ENCODE peak calls at places on chromosome 14, in four cellular contexts. One of them, this sample, is unnamed. For H3K27me3, the result is how much of the 10 kb centered on the place peaks cover.

GRCh38 chr14:71855399-71856036 is 76.7 kb upstream of the RGS6 start:
- DNase-seq in sigmoid colon: no peak
- DNase-seq in tibial nerve: peak
- DNase-seq in transverse colon: peak
- DNase-seq in this sample: no peak

GRCh38 chr14:89509891-89510290 is 92.9 kb upstream of the FOXN3 start:
- DNase-seq in sigmoid colon: no peak
- DNase-seq in tibial nerve: no peak
- DNase-seq in transverse colon: no peak
- DNase-seq in this sample: no peak

GRCh38 chr14:64702493-64703392 is 1.5 kb upstream of the PLEKHG3 start:
- DNase-seq in sigmoid colon: peak
- DNase-seq in tibial nerve: no peak
- DNase-seq in transverse colon: peak
- DNase-seq in this sample: peak

GRCh38 chr14:69573841-69574265 is 818 bp downstream of the CCDC177 start:
- DNase-seq in sigmoid colon: no peak
- DNase-seq in tibial nerve: no peak
- DNase-seq in transverse colon: no peak
- DNase-seq in this sample: no peak

GRCh38 chr14:63026491-63026890 is 18.8 kb downstream of the KCNH5 start:
- DNase-seq in sigmoid colon: no peak
- DNase-seq in tibial nerve: no peak
- DNase-seq in transverse colon: no peak
- DNase-seq in this sample: no peak

GRCh38 chr14:90375934-90376333 is 20.9 kb upstream of the CALM1 start:
- DNase-seq in sigmoid colon: no peak
- DNase-seq in tibial nerve: no peak
- DNase-seq in transverse colon: no peak
- DNase-seq in this sample: no peak

GRCh38 chr14:105882626-105883025 is 356.2 kb downstream of the TMEM121 start:
- DNase-seq in sigmoid colon: no peak
- DNase-seq in tibial nerve: peak
- DNase-seq in transverse colon: peak
- DNase-seq in this sample: no peak

GRCh38 chr14:94538070-94538740 is 23.0 kb upstream of the SERPINA4 start:
- DNase-seq in sigmoid colon: no peak
- DNase-seq in tibial nerve: no peak
- DNase-seq in transverse colon: no peak
- DNase-seq in this sample: no peak

GRCh38 chr14:59679872-59680271 is 103.3 kb upstream of the CCDC175 start:
- DNase-seq in sigmoid colon: no peak
- DNase-seq in tibial nerve: no peak
- DNase-seq in transverse colon: no peak
- DNase-seq in this sample: no peak

GRCh38 chr14:63897706-63898105 is 44.9 kb downstream of the SYNE2 start:
- DNase-seq in sigmoid colon: no peak
- DNase-seq in tibial nerve: no peak
- DNase-seq in transverse colon: no peak
- DNase-seq in this sample: no peak

GRCh38 chr14:73743431-73743931 is 29.3 kb upstream of the PNMA1 start:
- DNase-seq in sigmoid colon: peak
- DNase-seq in tibial nerve: no peak
- DNase-seq in transverse colon: peak
- DNase-seq in this sample: no peak

GRCh38 chr14:104750658-104751057 is 2.3 kb upstream of the SIVA1 start:
- DNase-seq in sigmoid colon: no peak
- DNase-seq in tibial nerve: no peak
- DNase-seq in transverse colon: no peak
- DNase-seq in this sample: no peak

GRCh38 chr14:50668008-50668851 is at the start of gene SAV1:
- DNase-seq in sigmoid colon: peak
- DNase-seq in tibial nerve: peak
- DNase-seq in transverse colon: peak
- DNase-seq in this sample: peak

GRCh38 chr14:90301580-90302181 is 30.1 kb downstream of the NRDE2 start:
- DNase-seq in sigmoid colon: no peak
- DNase-seq in tibial nerve: no peak
- DNase-seq in transverse colon: no peak
- DNase-seq in this sample: no peak

GRCh38 chr14:35963209-35963608 is 137.1 kb downstream of the BRMS1L start:
- DNase-seq in sigmoid colon: no peak
- DNase-seq in tibial nerve: no peak
- DNase-seq in transverse colon: no peak
- DNase-seq in this sample: no peak

GRCh38 chr14:59028476-59029202 is 159.8 kb upstream of the DAAM1 start:
- DNase-seq in sigmoid colon: peak
- DNase-seq in tibial nerve: no peak
- DNase-seq in transverse colon: peak
- DNase-seq in this sample: no peak

GRCh38 chr14:29865299-29865698 is 62.3 kb downstream of the PRKD1 start:
- DNase-seq in sigmoid colon: no peak
- DNase-seq in tibial nerve: no peak
- DNase-seq in transverse colon: no peak
- DNase-seq in this sample: no peak

GRCh38 chr14:34691173-34691572 is 23.2 kb downstream of the CFL2 start:
- DNase-seq in sigmoid colon: no peak
- DNase-seq in tibial nerve: no peak
- DNase-seq in transverse colon: no peak
- DNase-seq in this sample: no peak

GRCh38 chr14:92663049-92663448 is 85.4 kb downstream of the LGMN start:
- DNase-seq in sigmoid colon: no peak
- DNase-seq in tibial nerve: no peak
- DNase-seq in transverse colon: no peak
- DNase-seq in this sample: no peak

GRCh38 chr14:50697659-50698290 is 29.7 kb upstream of the SAV1 start:
- DNase-seq in sigmoid colon: no peak
- DNase-seq in tibial nerve: no peak
- DNase-seq in transverse colon: no peak
- DNase-seq in this sample: no peak

GRCh38 chr14:35248476-35248788 is 43.8 kb upstream of the PSMA6 start:
- DNase-seq in sigmoid colon: no peak
- DNase-seq in tibial nerve: no peak
- DNase-seq in transverse colon: no peak
- DNase-seq in this sample: no peak

GRCh38 chr14:94925416-94925815 is 155.5 kb upstream of the GSC start:
- DNase-seq in sigmoid colon: no peak
- DNase-seq in tibial nerve: no peak
- DNase-seq in transverse colon: no peak
- DNase-seq in this sample: no peak

GRCh38 chr14:26870722-26871121 is 272.9 kb upstream of the NOVA1 start:
- DNase-seq in sigmoid colon: no peak
- DNase-seq in tibial nerve: no peak
- DNase-seq in transverse colon: no peak
- DNase-seq in this sample: no peak

GRCh38 chr14:24808412-24808811 is 174.4 kb upstream of the GZMB start:
- DNase-seq in sigmoid colon: no peak
- DNase-seq in tibial nerve: no peak
- DNase-seq in transverse colon: no peak
- DNase-seq in this sample: no peak

GRCh38 chr14:28751467-28752058 is 15.0 kb upstream of the FOXG1 start:
- DNase-seq in sigmoid colon: no peak
- DNase-seq in tibial nerve: no peak
- DNase-seq in transverse colon: no peak
- DNase-seq in this sample: no peak

GRCh38 chr14:73142216-73142615 is 5.9 kb downstream of the PSEN1 start:
- DNase-seq in sigmoid colon: no peak
- DNase-seq in tibial nerve: no peak
- DNase-seq in transverse colon: no peak
- DNase-seq in this sample: no peak

GRCh38 chr14:105883066-105884005 is 357.0 kb downstream of the TMEM121 start:
- DNase-seq in sigmoid colon: peak
- DNase-seq in tibial nerve: peak
- DNase-seq in transverse colon: peak
- DNase-seq in this sample: peak

GRCh38 chr14:104184506-104184905 is 46.1 kb downstream of the KIF26A start:
- DNase-seq in sigmoid colon: no peak
- DNase-seq in tibial nerve: no peak
- DNase-seq in transverse colon: no peak
- DNase-seq in this sample: no peak

GRCh38 chr14:69014829-69015259 is 35.7 kb upstream of the ACTN1 start:
- DNase-seq in sigmoid colon: no peak
- DNase-seq in tibial nerve: no peak
- DNase-seq in transverse colon: no peak
- DNase-seq in this sample: no peak

GRCh38 chr14:90487462-90487861 is 90.6 kb downstream of the CALM1 start:
- DNase-seq in sigmoid colon: no peak
- DNase-seq in tibial nerve: no peak
- DNase-seq in transverse colon: no peak
- DNase-seq in this sample: no peak

GRCh38 chr14:105500726-105501101 is 9.7 kb downstream of the TEDC1 start:
- DNase-seq in sigmoid colon: peak
- DNase-seq in tibial nerve: no peak
- DNase-seq in transverse colon: no peak
- DNase-seq in this sample: no peak

GRCh38 chr14:68884031-68885030 is 91.5 kb upstream of the ZFP36L1 start:
- DNase-seq in sigmoid colon: peak
- DNase-seq in tibial nerve: no peak
- DNase-seq in transverse colon: peak
- DNase-seq in this sample: no peak

GRCh38 chr14:58697927-58698641 is 60.3 kb downstream of the DACT1 start:
- DNase-seq in sigmoid colon: no peak
- DNase-seq in tibial nerve: no peak
- DNase-seq in transverse colon: no peak
- DNase-seq in this sample: no peak

GRCh38 chr14:74326369-74327152 is 21.7 kb upstream of the VRTN start:
- DNase-seq in sigmoid colon: no peak
- DNase-seq in tibial nerve: no peak
- DNase-seq in transverse colon: no peak
- DNase-seq in this sample: no peak

GRCh38 chr14:95300002-95300696 is 19.6 kb downstream of the CLMN start:
- DNase-seq in sigmoid colon: no peak
- DNase-seq in tibial nerve: no peak
- DNase-seq in transverse colon: no peak
- DNase-seq in this sample: no peak

GRCh38 chr14:99150236-99150635 is 121.8 kb downstream of the BCL11B start:
- DNase-seq in sigmoid colon: no peak
- DNase-seq in tibial nerve: no peak
- DNase-seq in transverse colon: no peak
- DNase-seq in this sample: no peak
- H3K27me3 ChIP-seq in sigmoid colon: under half
- H3K27me3 ChIP-seq in tibial nerve: under half
- H3K27me3 ChIP-seq in transverse colon: under half
- H3K27me3 ChIP-seq in this sample: under half

GRCh38 chr14:23071244-23071974 is 14.1 kb upstream of the CDH24 start:
- DNase-seq in sigmoid colon: peak
- DNase-seq in tibial nerve: peak
- DNase-seq in transverse colon: peak
- DNase-seq in this sample: peak
- TF ChIP-seq POLR2A in sigmoid colon: no peak
- TF ChIP-seq POLR2A in tibial nerve: no peak
- TF ChIP-seq POLR2A in transverse colon: peak
- TF ChIP-seq POLR2A in this sample: no peak

GRCh38 chr14:96737869-96738268 is 59.3 kb upstream of the VRK1 start:
- DNase-seq in sigmoid colon: no peak
- DNase-seq in tibial nerve: no peak
- DNase-seq in transverse colon: no peak
- DNase-seq in this sample: no peak

GRCh38 chr14:96739511-96739910 is 57.7 kb upstream of the VRK1 start:
- DNase-seq in sigmoid colon: no peak
- DNase-seq in tibial nerve: no peak
- DNase-seq in transverse colon: no peak
- DNase-seq in this sample: peak

GRCh38 chr14:96745500-96746051 is 51.6 kb upstream of the VRK1 start:
- DNase-seq in sigmoid colon: peak
- DNase-seq in tibial nerve: no peak
- DNase-seq in transverse colon: no peak
- DNase-seq in this sample: no peak

GRCh38 chr14:96746101-96746500 is 51.1 kb upstream of the VRK1 start:
- DNase-seq in sigmoid colon: peak
- DNase-seq in tibial nerve: no peak
- DNase-seq in transverse colon: no peak
- DNase-seq in this sample: no peak

DNA sequence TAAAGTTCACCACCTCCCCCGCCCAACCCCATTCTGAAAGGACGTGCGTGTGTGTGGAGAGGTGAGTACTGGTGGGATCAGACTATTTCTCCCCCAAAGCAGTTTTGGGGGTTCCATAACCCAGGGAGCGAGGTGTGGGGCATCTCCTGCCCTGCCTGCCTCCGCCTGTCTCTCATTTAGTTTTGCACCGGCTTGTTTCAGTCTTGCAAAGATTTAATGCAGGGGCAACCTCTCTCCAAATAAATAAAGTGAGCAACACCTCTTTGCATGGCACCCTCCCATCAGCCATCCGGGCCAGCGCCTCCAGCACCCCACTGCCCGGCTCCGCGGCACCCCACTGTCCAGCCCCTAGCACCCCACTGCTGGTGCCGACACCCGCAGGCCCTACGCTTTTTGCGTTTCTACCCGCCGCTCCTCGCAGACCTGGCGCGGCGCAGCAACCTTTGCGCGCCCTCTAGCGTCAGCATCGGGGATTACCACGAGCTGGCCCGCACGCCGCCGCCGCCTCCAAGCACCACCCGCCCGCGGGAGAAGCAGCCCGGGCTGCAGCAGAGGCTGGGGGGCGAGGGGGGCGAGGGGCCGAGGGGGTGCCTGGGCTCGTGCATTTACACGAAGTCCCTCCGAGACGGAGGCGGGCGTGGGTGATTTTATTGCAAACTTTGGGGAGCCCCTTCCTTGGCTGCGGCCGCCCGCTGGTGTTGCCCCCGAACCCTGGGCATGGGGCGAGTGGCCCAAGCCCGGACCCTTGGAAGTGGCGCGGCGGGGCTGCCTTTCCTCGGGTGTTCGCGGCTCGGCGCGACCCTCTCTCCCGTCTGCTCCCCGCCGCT is 55.8 kb upstream of the VRK1 start:
- DNase-seq in sigmoid colon: peak
- DNase-seq in tibial nerve: no peak
- DNase-seq in transverse colon: peak
- DNase-seq in this sample: peak
- H3K27me3 ChIP-seq in sigmoid colon: under half
- H3K27me3 ChIP-seq in tibial nerve: half or more
- H3K27me3 ChIP-seq in transverse colon: half or more
- H3K27me3 ChIP-seq in this sample: half or more

DNA sequence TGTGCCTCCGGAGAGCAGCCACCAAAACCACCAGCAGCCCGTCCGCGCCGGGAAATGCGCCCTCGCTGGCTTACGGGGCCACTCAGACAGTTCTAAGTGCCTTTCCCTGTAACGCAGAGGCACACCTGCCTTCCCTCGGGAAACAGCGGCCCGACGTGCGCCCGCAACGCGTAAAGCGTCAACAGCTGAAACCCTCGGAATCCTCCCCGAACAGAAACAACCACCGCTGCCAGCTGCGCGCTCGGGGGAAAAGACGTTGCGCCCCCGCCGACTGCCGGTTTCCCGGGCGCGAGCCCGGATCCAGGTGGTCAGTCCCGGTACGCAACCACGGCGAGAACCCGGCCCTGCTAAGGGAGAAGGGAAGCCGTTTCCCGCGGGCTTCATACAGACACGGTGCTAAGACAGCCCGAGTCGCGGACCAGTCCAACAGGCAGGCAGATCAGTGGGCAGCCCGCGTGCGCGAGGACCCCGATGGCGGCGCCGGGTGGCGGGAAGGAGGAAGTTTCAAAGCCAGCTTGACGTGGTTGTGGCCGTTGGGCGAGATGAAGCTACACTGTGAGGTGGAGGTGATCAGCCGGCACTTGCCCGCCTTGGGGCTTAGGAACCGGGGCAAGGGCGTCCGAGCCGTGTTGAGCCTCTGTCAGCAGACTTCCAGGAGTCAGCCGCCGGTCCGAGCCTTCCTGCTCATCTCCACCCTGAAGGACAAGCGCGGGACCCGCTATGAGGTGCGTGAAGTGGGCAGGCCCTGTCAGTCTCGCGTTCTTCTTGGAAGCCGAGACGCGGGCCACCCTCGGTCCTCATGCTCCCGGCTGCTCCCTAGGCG is at the start of gene LRR1:
- DNase-seq in sigmoid colon: peak
- DNase-seq in tibial nerve: peak
- DNase-seq in transverse colon: peak
- DNase-seq in this sample: peak
- TF ChIP-seq POLR2A in sigmoid colon: peak
- TF ChIP-seq POLR2A in tibial nerve: peak
- TF ChIP-seq POLR2A in transverse colon: peak
- TF ChIP-seq POLR2A in this sample: no peak